ENCODE peak calls at places on chromosome 3, in six cellular contexts. W is ureter, H is nephron progenitor cell, A is osteocyte, K is NCI-H510A treated with DMSO at 0.1 percent for 48 hours, L is mammary epithelial cell. G is an unnamed sample.

GRCh38 chr3:39810647-39811161 is 1.3 kb downstream of the MYRIP start:
- DNase-seq in W (no peak), H (no peak), A (no peak), K (no peak), L (no peak), G (no peak)

GRCh38 chr3:14144423-14145075 is 19.7 kb downstream of the TMEM43 start:
- DNase-seq in W (peak), H (no peak), A (peak), K (peak), L (peak), G (no peak)

GRCh38 chr3:43246956-43247355 is 39.4 kb upstream of the SNRK start:
- DNase-seq in W (no peak), H (no peak), A (no peak), K (no peak), L (no peak), G (no peak)

GRCh38 chr3:20100106-20100605 is 59.9 kb downstream of the KAT2B start:
- DNase-seq in W (no peak), H (no peak), A (no peak), K (no peak), L (no peak), G (no peak)

GRCh38 chr3:29789686-29790085 is 508.8 kb downstream of the RBMS3 start:
- DNase-seq in W (no peak), H (no peak), A (no peak), K (no peak), L (no peak), G (no peak)

GRCh38 chr3:16884084-16884747 is 539 bp upstream of the PLCL2 start:
- DNase-seq in W (peak), H (peak), A (peak), K (no peak), L (no peak), G (peak)

GRCh38 chr3:186124618-186125017 is 15.7 kb upstream of the ETV5 start:
- DNase-seq in W (peak), H (no peak), A (no peak), K (no peak), L (no peak), G (no peak)

GRCh38 chr3:19173945-19174344 is 25.6 kb downstream of the KCNH8 start:
- DNase-seq in W (no peak), H (no peak), A (no peak), K (no peak), L (no peak), G (no peak)

GRCh38 chr3:39122811-39123210 is 15.3 kb downstream of the TTC21A start:
- DNase-seq in W (no peak), H (no peak), A (no peak), K (no peak), L (no peak), G (no peak)

GRCh38 chr3:144502398-144502797 is 530.8 kb downstream of the DIPK2A start:
- DNase-seq in W (no peak), H (no peak), A (no peak), K (no peak), L (no peak), G (no peak)

GRCh38 chr3:171376125-171376947 is 83.9 kb downstream of the TNIK start:
- DNase-seq in W (no peak), H (no peak), A (no peak), K (no peak), L (peak), G (no peak)

GRCh38 chr3:13282986-13283876 is 136.9 kb downstream of the NUP210 start:
- DNase-seq in W (no peak), H (peak), A (no peak), K (peak), L (peak), G (no peak)

GRCh38 chr3:152384412-152384811 is 115.7 kb downstream of the MBNL1 start:
- DNase-seq in W (no peak), H (no peak), A (no peak), K (no peak), L (no peak), G (no peak)

GRCh38 chr3:55434789-55435188 is 52.3 kb downstream of the WNT5A start:
- DNase-seq in W (no peak), H (no peak), A (no peak), K (no peak), L (peak), G (no peak)

GRCh38 chr3:196012481-196012880 is 69.4 kb downstream of the TFRC start:
- DNase-seq in W (no peak), H (no peak), A (no peak), K (no peak), L (no peak), G (no peak)

GRCh38 chr3:175212896-175213295 is 353.8 kb downstream of the NAALADL2 start:
- DNase-seq in W (no peak), H (no peak), A (no peak), K (no peak), L (peak), G (no peak)

GRCh38 chr3:169836058-169836941 is 23.6 kb upstream of the LRRC34 start:
- DNase-seq in W (no peak), H (no peak), A (no peak), K (no peak), L (no peak), G (no peak)

GRCh38 chr3:195863121-195864061 is 45.0 kb downstream of the TNK2 start:
- DNase-seq in W (peak), H (peak), A (peak), K (peak), L (peak), G (peak)

GRCh38 chr3:178255315-178255714 is 280.9 kb upstream of the KCNMB2 start:
- DNase-seq in W (no peak), H (no peak), A (no peak), K (no peak), L (peak), G (no peak)

GRCh38 chr3:157981819-157982218 is 124.4 kb downstream of the SHOX2 start:
- DNase-seq in W (no peak), H (no peak), A (no peak), K (peak), L (peak), G (no peak)

GRCh38 chr3:128665362-128666021 is 14.9 kb upstream of the RPN1 start:
- DNase-seq in W (no peak), H (no peak), A (no peak), K (peak), L (no peak), G (no peak)

GRCh38 chr3:184636774-184637316 is 75.0 kb downstream of the MAGEF1 start:
- DNase-seq in W (no peak), H (no peak), A (peak), K (no peak), L (peak), G (no peak)

GRCh38 chr3:11479230-11479620 is 164.5 kb downstream of the VGLL4 start:
- DNase-seq in W (peak), H (no peak), A (no peak), K (no peak), L (no peak), G (no peak)

GRCh38 chr3:69248394-69248793 is 126.0 kb upstream of the LMOD3 start:
- DNase-seq in W (no peak), H (no peak), A (no peak), K (no peak), L (no peak), G (no peak)

GRCh38 chr3:193350744-193351143 is 27.8 kb downstream of the ATP13A5 start:
- DNase-seq in W (no peak), H (no peak), A (no peak), K (no peak), L (no peak), G (no peak)

GRCh38 chr3:169002689-169003088 is 660.8 kb downstream of the MECOM start:
- DNase-seq in W (no peak), H (no peak), A (no peak), K (no peak), L (peak), G (no peak)

GRCh38 chr3:99548674-99549073 is 89.7 kb upstream of the COL8A1 start:
- DNase-seq in W (no peak), H (no peak), A (no peak), K (no peak), L (no peak), G (no peak)

GRCh38 chr3:115325539-115325938 is 178.5 kb upstream of the ZBTB20 start:
- DNase-seq in W (no peak), H (peak), A (no peak), K (no peak), L (peak), G (no peak)

GRCh38 chr3:179321585-179322322 is 1.1 kb upstream of the ZNF639 start:
- DNase-seq in W (no peak), H (no peak), A (peak), K (peak), L (peak), G (peak)

GRCh38 chr3:96491868-96492267 is 322.5 kb upstream of the EPHA6 start:
- DNase-seq in W (no peak), H (no peak), A (no peak), K (no peak), L (no peak), G (no peak)

GRCh38 chr3:187777331-187778046 is 32.2 kb upstream of the BCL6 start:
- DNase-seq in W (no peak), H (no peak), A (no peak), K (no peak), L (peak), G (no peak)

GRCh38 chr3:100420885-100421284 is 19.5 kb downstream of the LNP1 start:
- DNase-seq in W (no peak), H (no peak), A (no peak), K (no peak), L (no peak), G (no peak)

GRCh38 chr3:9915252-9916141 is 1.4 kb upstream of the IL17RC start:
- DNase-seq in W (peak), H (peak), A (peak), K (peak), L (no peak), G (peak)

G was measured in dorsolateral prefrontal cortex.